ENCODE peak calls at places on chromosomes 13 and 19, in eight cellular contexts. S is nucleus accumbens; G is iris pigment epithelial cell; L is mesothelial cell of epicardium; E is NCI-H345; F is germinal center; Y is stimulated activated naive B cell treated with anti-CD40 and anti-IgM and Interleukin-4, amounts not matched to agents 10 μg/mL and 1 μg/mL and 100 μg/mL, for 72 hours; V is M059J. A is an unnamed sample.

GRCh38 chr13:93473441-93474270 is 247.0 kb downstream of the GPC6 start:
- DNase-seq in S (no peak), G (no peak), L (no peak), E (no peak), F (no peak), Y (no peak), V (peak; percentile 3), A (no peak)

GRCh38 chr13:38384171-38384570 is 34.5 kb downstream of the UFM1 start:
- DNase-seq in S (no peak), G (no peak), L (no peak), E (no peak), F (no peak), Y (no peak), V (no peak), A (no peak)

GRCh38 chr19:48301886-48302599 is 23.3 kb upstream of the EMP3 start:
- DNase-seq in S (no peak), G (no peak), L (no peak), E (no peak), F (no peak), Y (no peak), V (no peak), A (no peak)

GRCh38 chr19:12828494-12828893 is 5.9 kb downstream of the RTBDN start:
- DNase-seq in S (no peak), G (no peak), L (no peak), E (no peak), F (peak; percentile 75), Y (no peak), V (peak; percentile 52), A (peak; percentile 55)

GRCh38 chr13:87334176-87334575 is 337.0 kb upstream of the SLITRK5 start:
- DNase-seq in S (no peak), G (no peak), L (no peak), E (no peak), F (no peak), Y (no peak), V (no peak), A (no peak)

GRCh38 chr13:31046711-31047279 is 114.3 kb downstream of the TEX26 start:
- DNase-seq in S (no peak), G (peak; percentile 73), L (no peak), E (peak; percentile 92), F (no peak), Y (no peak), V (peak; percentile 68), A (no peak)

GRCh38 chr19:13172335-13173128 is 22.3 kb downstream of the IER2 start:
- DNase-seq in S (no peak), G (peak; percentile 85), L (no peak), E (no peak), F (no peak), Y (peak; percentile 65), V (peak; percentile 97), A (peak; percentile 26)

GRCh38 chr13:73138276-73138950 is 79.6 kb downstream of the KLF5 start:
- DNase-seq in S (no peak), G (peak; percentile 81), L (no peak), E (no peak), F (no peak), Y (no peak), V (peak; percentile 60), A (no peak)

GRCh38 chr19:1130801-1131717 is 27.3 kb downstream of the GPX4 start:
- DNase-seq in S (no peak), G (no peak), L (no peak), E (no peak), F (peak; percentile 29), Y (no peak), V (no peak), A (peak; percentile 50)

GRCh38 chr19:48469056-48469881 is at the start of gene CYTH2:
- DNase-seq in S (peak; percentile 99), G (peak; percentile 100), L (peak; percentile 98), E (peak; percentile 99), F (peak; percentile 97), Y (peak; percentile 100), V (peak; percentile 100), A (peak; percentile 98)

GRCh38 chr13:93169980-93170379 is 56.6 kb upstream of the GPC6 start:
- DNase-seq in S (no peak), G (peak; percentile 88), L (no peak), E (no peak), F (no peak), Y (no peak), V (peak; percentile 37), A (no peak)

GRCh38 chr13:20525601-20526544 is at the start of gene CRYL1:
- DNase-seq in S (peak; percentile 11), G (peak; percentile 55), L (peak; percentile 49), E (peak; percentile 61), F (peak; percentile 76), Y (peak; percentile 36), V (peak; percentile 71), A (peak; percentile 85)

GRCh38 chr13:40772765-40773473 is 1.9 kb upstream of the MRPS31 start:
- DNase-seq in S (no peak), G (no peak), L (no peak), E (no peak), F (no peak), Y (no peak), V (no peak), A (no peak)

GRCh38 chr13:28654276-28654675 is 4.7 kb upstream of the POMP start:
- DNase-seq in S (no peak), G (no peak), L (no peak), E (no peak), F (no peak), Y (no peak), V (no peak), A (no peak)

GRCh38 chr13:113665582-113666323 is 1.3 kb upstream of the GRK1 start:
- DNase-seq in S (no peak), G (no peak), L (peak; percentile 5), E (no peak), F (no peak), Y (no peak), V (no peak), A (no peak)

GRCh38 chr13:67464154-67464553 is 234.0 kb upstream of the PCDH9 start:
- DNase-seq in S (no peak), G (no peak), L (no peak), E (no peak), F (no peak), Y (no peak), V (no peak), A (no peak)

GRCh38 chr13:43348397-43348796 is 325.0 kb downstream of the DNAJC15 start:
- DNase-seq in S (no peak), G (peak; percentile 60), L (no peak), E (no peak), F (no peak), Y (no peak), V (peak; percentile 64), A (no peak)

GRCh38 chr19:14147797-14148605 is 11.6 kb upstream of the ASF1B start:
- DNase-seq in S (no peak), G (peak; percentile 58), L (no peak), E (no peak), F (peak; percentile 45), Y (peak; percentile 30), V (peak; percentile 49), A (peak; percentile 74)

GRCh38 chr13:95573226-95573625 is 20.7 kb downstream of the CLDN10 start:
- DNase-seq in S (no peak), G (peak; percentile 27), L (no peak), E (no peak), F (no peak), Y (no peak), V (peak; percentile 57), A (no peak)

GRCh38 chr13:29901714-29902631 is 51.6 kb upstream of the UBL3 start:
- DNase-seq in S (no peak), G (peak; percentile 98), L (no peak), E (peak; percentile 9), F (no peak), Y (no peak), V (peak; percentile 88), A (no peak)

GRCh38 chr19:39133431-39134270 is 8.1 kb downstream of the PAK4 start:
- DNase-seq in S (no peak), G (no peak), L (no peak), E (no peak), F (no peak), Y (no peak), V (no peak), A (no peak)

GRCh38 chr19:48962029-48962848 is 2.9 kb upstream of the FTL start:
- DNase-seq in S (no peak), G (peak; percentile 56), L (no peak), E (no peak), F (peak; percentile 75), Y (peak; percentile 62), V (peak; percentile 68), A (peak; percentile 85)

GRCh38 chr13:108427355-108427754 is 157.8 kb downstream of the TNFSF13B start:
- DNase-seq in S (no peak), G (peak; percentile 30), L (no peak), E (no peak), F (no peak), Y (no peak), V (peak; percentile 15), A (no peak)

A was measured in GM10248.